ENCODE peak calls at places on chromosomes 4 and X, in four cellular contexts. One of them, this sample, is unnamed.
A peak's percentile ranks its signal among the peaks of the same experiment; 100 is the strongest.

GRCh38 chr4:153488719-153489384 is 22.7 kb downstream of the TMEM131L start:
- DNase-seq in NCI-H774: no peak
- DNase-seq in kidney glomerular epithelial cell: peak; percentile 19
- DNase-seq in right cardiac atrium: peak; percentile 84
- DNase-seq in this sample: peak; percentile 71

GRCh38 chrX:130728208-130728607 is 174.8 kb downstream of the ENOX2 start:
- DNase-seq in NCI-H774: no peak
- DNase-seq in kidney glomerular epithelial cell: no peak
- DNase-seq in right cardiac atrium: no peak
- DNase-seq in this sample: no peak

GRCh38 chrX:150547511-150548115 is 20.8 kb upstream of the MTM1 start:
- DNase-seq in NCI-H774: peak; percentile 47
- DNase-seq in kidney glomerular epithelial cell: no peak
- DNase-seq in right cardiac atrium: peak; percentile 92
- DNase-seq in this sample: peak; percentile 82

GRCh38 chr4:6250235-6250983 is 19.2 kb upstream of the WFS1 start:
- DNase-seq in NCI-H774: peak; percentile 68
- DNase-seq in kidney glomerular epithelial cell: peak; percentile 44
- DNase-seq in right cardiac atrium: no peak
- DNase-seq in this sample: no peak

GRCh38 chr4:5808081-5808741 is 84.7 kb downstream of the CRMP1 start:
- DNase-seq in NCI-H774: no peak
- DNase-seq in kidney glomerular epithelial cell: no peak
- DNase-seq in right cardiac atrium: no peak
- DNase-seq in this sample: peak; percentile 42

GRCh38 chrX:115560211-115560977 is 580 bp upstream of the PLS3 start:
- DNase-seq in NCI-H774: peak; percentile 20
- DNase-seq in kidney glomerular epithelial cell: peak; percentile 29
- DNase-seq in right cardiac atrium: no peak
- DNase-seq in this sample: no peak

GRCh38 chrX:46554942-46555341 is 9.7 kb upstream of the ZNF674 start:
- DNase-seq in NCI-H774: no peak
- DNase-seq in kidney glomerular epithelial cell: no peak
- DNase-seq in right cardiac atrium: no peak
- DNase-seq in this sample: no peak

GRCh38 chr4:139582044-139582443 is 26.0 kb upstream of the SETD7 start:
- DNase-seq in NCI-H774: no peak
- DNase-seq in kidney glomerular epithelial cell: no peak
- DNase-seq in right cardiac atrium: no peak
- DNase-seq in this sample: no peak

GRCh38 chr4:33218238-33218637 is 2498.1 kb downstream of the PCDH7 start:
- DNase-seq in NCI-H774: no peak
- DNase-seq in kidney glomerular epithelial cell: no peak
- DNase-seq in right cardiac atrium: no peak
- DNase-seq in this sample: no peak

GRCh38 chrX:46865281-46865680 is 28.4 kb downstream of the RP2 start:
- DNase-seq in NCI-H774: no peak
- DNase-seq in kidney glomerular epithelial cell: peak; percentile 1
- DNase-seq in right cardiac atrium: no peak
- DNase-seq in this sample: no peak

GRCh38 chr4:58216461-58216860 is 1106.3 kb upstream of the IGFBP7 start:
- DNase-seq in NCI-H774: no peak
- DNase-seq in kidney glomerular epithelial cell: no peak
- DNase-seq in right cardiac atrium: no peak
- DNase-seq in this sample: no peak

GRCh38 chrX:120205816-120206753 is 44.5 kb upstream of the ZBTB33 start:
- DNase-seq in NCI-H774: no peak
- DNase-seq in kidney glomerular epithelial cell: no peak
- DNase-seq in right cardiac atrium: no peak
- DNase-seq in this sample: no peak

GRCh38 chr4:110271986-110272385 is 73.6 kb upstream of the ELOVL6 start:
- DNase-seq in NCI-H774: no peak
- DNase-seq in kidney glomerular epithelial cell: no peak
- DNase-seq in right cardiac atrium: no peak
- DNase-seq in this sample: no peak

GRCh38 chr4:38612996-38613395 is 51.0 kb upstream of the KLF3 start:
- DNase-seq in NCI-H774: peak; percentile 10
- DNase-seq in kidney glomerular epithelial cell: peak; percentile 1
- DNase-seq in right cardiac atrium: no peak
- DNase-seq in this sample: no peak